ENCODE peak calls at places on chromosome X, in five cellular contexts. W is ovary, C is prostate gland, X is uterus, Z is esophagus squamous epithelium. J is an unnamed sample.

GRCh38 chrX:140762061-140762460 is 52.5 kb downstream of the LINC00632 start:
- DNase-seq in W (no peak), C (peak; percentile 3), X (no peak), Z (no peak), J (no peak)

GRCh38 chrX:13761606-13762005 is 27.1 kb downstream of the OFD1 start:
- DNase-seq in W (no peak), C (no peak), X (no peak), Z (no peak), J (no peak)

GRCh38 chrX:129544780-129545179 is 4.7 kb downstream of the OCRL start:
- DNase-seq in W (no peak), C (no peak), X (no peak), Z (no peak), J (no peak)

GRCh38 chrX:42944381-42944998 is 166.5 kb upstream of the PPP1R2C start:
- DNase-seq in W (no peak), C (no peak), X (no peak), Z (no peak), J (no peak)

GRCh38 chrX:131816551-131817136 is 206.5 kb upstream of the STK26 start:
- DNase-seq in W (peak; percentile 74), C (peak; percentile 7), X (peak; percentile 72), Z (peak; percentile 14), J (peak; percentile 84)

GRCh38 chrX:88613338-88613737 is 133.7 kb upstream of the CPXCR1 start:
- DNase-seq in W (no peak), C (no peak), X (no peak), Z (no peak), J (no peak)

GRCh38 chrX:31993635-31994034 is 921.8 kb upstream of the FTHL17 start:
- DNase-seq in W (no peak), C (no peak), X (no peak), Z (no peak), J (no peak)

GRCh38 chrX:104430720-104431119 is 135.3 kb upstream of the IL1RAPL2 start:
- DNase-seq in W (no peak), C (no peak), X (no peak), Z (no peak), J (no peak)

GRCh38 chrX:119512145-119512800 is 44.0 kb downstream of the SLC25A5 start:
- DNase-seq in W (peak; percentile 22), C (peak; percentile 60), X (peak; percentile 17), Z (no peak), J (no peak)

GRCh38 chrX:13144927-13145659 is 100.7 kb upstream of the FAM9C start:
- DNase-seq in W (no peak), C (no peak), X (no peak), Z (no peak), J (no peak)

DNA sequence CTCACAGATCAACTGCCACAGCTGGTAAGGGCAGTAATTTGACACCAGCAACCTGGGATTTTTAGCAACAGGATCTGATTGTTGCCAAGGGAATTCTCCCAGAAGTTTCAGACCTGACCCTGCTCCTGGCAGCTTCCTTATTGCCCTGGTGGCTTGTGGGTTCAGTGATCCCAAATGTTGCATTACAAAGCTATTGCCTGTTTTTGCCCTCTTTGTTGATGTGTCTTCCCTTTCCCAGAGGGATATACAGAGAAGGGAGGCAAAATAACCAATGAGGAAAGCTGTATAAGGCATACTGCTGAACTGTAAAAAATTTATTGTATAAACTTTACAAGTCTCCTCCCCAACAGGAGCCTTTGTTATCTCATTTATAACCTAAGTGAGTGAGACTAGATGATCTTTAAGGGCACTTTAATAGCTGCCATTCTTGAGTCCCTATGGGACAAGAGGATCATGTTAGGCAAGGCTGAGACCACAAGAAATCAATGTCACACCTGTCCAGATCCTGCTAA is 22.2 kb downstream of the VSIG4 start:
- DNase-seq in W (no peak), C (peak; percentile 8), X (no peak), Z (no peak), J (no peak)
- H3K27ac ChIP-seq in W (no peak overlapping the region), C (no peak overlapping the region), X (no peak overlapping the region), Z (no peak overlapping the region), J (no peak overlapping the region)

DNA sequence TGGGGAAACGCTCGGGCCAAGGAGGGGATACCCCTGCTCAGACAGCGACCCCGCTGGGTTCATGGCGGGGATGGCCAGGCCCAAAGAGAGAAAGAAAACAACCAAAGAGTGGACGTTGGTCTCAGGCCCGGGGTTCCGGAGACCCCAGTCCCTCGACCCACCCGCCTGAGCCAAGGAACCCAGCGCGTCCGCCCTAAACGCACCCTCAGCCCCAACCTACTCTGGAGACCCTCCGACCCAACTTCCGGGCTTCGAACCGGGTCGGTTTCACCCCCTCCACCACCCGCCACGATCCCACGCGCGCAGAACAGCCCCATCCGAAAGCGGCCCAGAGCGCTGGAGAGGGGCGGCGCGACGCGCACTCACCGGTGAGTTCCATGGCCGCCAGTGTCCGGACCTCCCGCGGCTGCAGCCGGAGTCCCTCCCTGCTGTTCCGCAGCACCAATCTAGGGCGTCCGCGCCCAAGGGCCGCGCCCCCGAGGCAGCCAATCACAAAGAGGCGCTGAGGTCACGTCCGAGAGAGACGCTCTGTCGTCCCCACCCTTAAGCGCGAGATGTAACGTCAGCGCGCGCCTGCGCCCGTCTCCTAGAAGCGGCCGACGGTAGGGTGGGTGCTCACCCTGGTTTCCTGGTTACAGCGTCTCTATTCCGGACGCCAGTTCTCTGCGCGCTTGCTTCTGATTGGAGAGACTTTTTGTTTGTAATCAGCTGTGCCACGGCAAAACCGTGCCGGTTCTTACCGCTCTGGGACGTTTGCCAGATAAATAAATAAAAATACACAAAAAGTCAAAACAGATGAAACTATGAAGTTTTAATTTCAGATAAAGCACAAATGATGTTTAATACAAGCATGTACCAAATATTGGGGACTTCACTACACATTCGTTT is at the start of gene PIGA:
- DNase-seq in W (peak; percentile 92), C (peak; percentile 93), X (peak; percentile 92), Z (peak; percentile 73), J (peak; percentile 96)
- TF ChIP-seq POLR2A in W (peak; percentile 95), C (peak; percentile 94), X (peak; percentile 93), Z (peak; percentile 93), J (peak; percentile 79)

DNA sequence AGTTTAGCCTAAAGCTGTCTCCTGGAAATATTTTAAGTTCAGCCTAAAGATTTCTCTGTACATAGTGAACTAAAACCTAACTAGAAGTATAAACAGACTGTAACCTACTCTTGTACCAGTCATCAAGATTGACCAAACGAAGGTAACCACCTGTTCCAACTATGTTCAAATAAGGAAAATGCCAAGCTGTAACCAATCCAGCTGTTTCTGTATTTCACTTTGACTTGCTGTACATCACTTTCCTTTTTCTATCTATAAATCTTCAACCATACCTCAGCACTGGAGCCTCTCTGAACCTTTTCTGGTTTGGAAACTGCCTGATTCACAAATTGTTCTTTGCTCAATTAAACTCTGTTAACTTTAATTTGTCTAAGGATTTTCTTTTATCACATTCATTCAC is 3.1 kb upstream of the CYSLTR1 start:
- DNase-seq in W (no peak), C (no peak), X (no peak), Z (no peak), J (no peak)
- H3K4me1 ChIP-seq in W (no peaks in the 10 kb centered on the region), C (no peaks in the 10 kb centered on the region), X (no peaks in the 10 kb centered on the region), Z (no peaks in the 10 kb centered on the region), J (peaks cover 4% of the 10 kb centered on the region)

DNA sequence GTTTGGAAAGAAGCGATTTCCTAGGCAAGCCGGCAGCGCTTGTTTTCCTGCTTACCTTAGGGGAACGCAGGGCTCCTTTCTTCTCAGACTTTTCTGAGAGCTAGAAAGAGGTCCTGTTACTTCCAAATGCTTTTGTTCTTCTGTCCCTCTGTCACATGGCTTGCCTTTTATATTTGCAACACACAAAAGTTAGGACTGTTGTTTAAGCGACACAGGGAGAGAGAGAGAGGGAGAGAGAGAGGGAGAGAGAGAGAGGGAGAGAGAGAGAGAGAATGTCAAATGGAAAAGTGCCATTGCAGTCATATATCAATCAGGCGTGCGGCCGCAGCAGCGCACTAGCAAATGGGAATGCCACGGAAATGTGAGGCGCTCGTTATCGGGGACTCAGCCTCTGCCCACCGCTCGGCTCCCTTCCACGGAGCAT is at the start of gene NDP:
- DNase-seq in W (no peak), C (no peak), X (no peak), Z (no peak), J (no peak)
- H3K27ac ChIP-seq in W (no peak within 1 kb of the TSS), C (no peak within 1 kb of the TSS), X (peak within 1 kb of the TSS; percentile 57), Z (no peak within 1 kb of the TSS), J (no peak within 1 kb of the TSS)

GRCh38 chrX:124413244-124413643 is 66.9 kb downstream of the SH2D1A start:
- DNase-seq in W (no peak), C (no peak), X (no peak), Z (no peak), J (no peak)

GRCh38 chrX:124414281-124414680 is 67.9 kb downstream of the SH2D1A start:
- DNase-seq in W (no peak), C (no peak), X (no peak), Z (no peak), J (no peak)

DNA sequence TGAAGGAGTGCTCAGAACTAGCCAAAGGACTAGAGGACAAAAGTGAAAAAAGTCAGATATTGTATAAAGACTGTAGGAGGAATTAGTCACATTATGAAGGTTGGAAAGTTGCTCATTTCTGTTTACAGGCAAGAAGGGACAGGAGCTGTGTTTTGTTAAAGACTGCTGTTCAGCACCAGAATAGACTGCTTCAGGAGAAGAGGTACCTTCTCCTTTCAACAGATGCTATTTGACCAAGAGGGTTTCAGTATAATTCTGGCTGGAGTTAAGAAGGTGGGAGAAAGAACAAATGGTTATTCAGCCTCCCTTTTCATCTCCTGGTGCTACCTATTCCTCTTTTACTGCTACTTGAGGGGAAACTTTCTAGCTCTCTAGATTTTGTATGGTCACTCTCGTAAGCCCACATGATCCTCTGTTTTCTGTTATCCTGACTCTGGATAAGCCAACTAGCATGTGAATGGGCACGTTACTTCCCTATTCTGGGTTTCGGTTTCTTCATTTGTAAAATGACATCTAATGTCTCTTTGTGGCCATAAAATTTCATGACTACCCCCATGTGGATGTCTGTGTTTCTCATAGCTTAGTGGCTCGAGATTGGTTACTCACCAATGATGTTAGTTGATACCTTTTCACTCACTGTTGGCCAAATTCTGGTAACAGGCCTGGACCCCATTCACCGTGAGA is 68.9 kb downstream of the SH2D1A start:
- DNase-seq in W (no peak), C (no peak), X (no peak), Z (no peak), J (no peak)
- TF ChIP-seq POLR2A in W (no peak), C (no peak), X (no peak), Z (no peak), J (no peak)

J was measured in suprapubic skin.